ENCODE peak calls at places on chromosomes 4 and X, in seven cellular contexts. E is AG10803; W is psoas muscle; G is activated CD8-positive, alpha-beta T cell treated with anti-CD3 and anti-CD28 coated beads for 36 hours; M is GM06990; F is pancreas; N is cardiac fibroblast. Q is an unnamed sample.

GRCh38 chr4:112410364-112410763 is 105.6 kb downstream of the NEUROG2 start:
- DNase-seq in E (no peak), W (no peak), G (no peak), M (no peak), F (no peak), N (no peak), Q (no peak)

GRCh38 chr4:123786159-123786915 is 389.7 kb downstream of the SPRY1 start:
- DNase-seq in E (no peak), W (no peak), G (no peak), M (no peak), F (no peak), N (peak), Q (no peak)

GRCh38 chrX:136525738-136526606 is 6.0 kb upstream of the VGLL1 start:
- DNase-seq in E (peak), W (peak), G (peak), M (no peak), F (no peak), N (peak), Q (no peak)

GRCh38 chr4:104795264-104795934 is 300.7 kb upstream of the CXXC4 start:
- DNase-seq in E (no peak), W (no peak), G (no peak), M (peak), F (no peak), N (peak), Q (peak)

GRCh38 chr4:100782356-100782755 is 264.5 kb upstream of the EMCN start:
- DNase-seq in E (no peak), W (no peak), G (no peak), M (no peak), F (no peak), N (peak), Q (no peak)

GRCh38 chrX:19810809-19811208 is 76.6 kb downstream of the SH3KBP1 start:
- DNase-seq in E (peak), W (no peak), G (no peak), M (no peak), F (no peak), N (peak), Q (no peak)

GRCh38 chrX:64204701-64205440 is 637 bp downstream of the AMER1 start:
- DNase-seq in E (peak), W (peak), G (peak), M (peak), F (peak), N (peak), Q (peak)

GRCh38 chr4:11487876-11488545 is 59.3 kb upstream of the HS3ST1 start:
- DNase-seq in E (no peak), W (no peak), G (no peak), M (no peak), F (no peak), N (peak), Q (no peak)

GRCh38 chrX:16528620-16529019 is 121.3 kb upstream of the S100G start:
- DNase-seq in E (no peak), W (no peak), G (peak), M (no peak), F (no peak), N (no peak), Q (no peak)

GRCh38 chr4:3605491-3605890 is 73.3 kb upstream of the LRPAP1 start:
- DNase-seq in E (no peak), W (no peak), G (no peak), M (no peak), F (no peak), N (no peak), Q (no peak)

GRCh38 chrX:144006811-144007210 is 122.9 kb downstream of the UBE2NL start:
- DNase-seq in E (peak), W (no peak), G (no peak), M (no peak), F (no peak), N (peak), Q (no peak)

GRCh38 chr4:152815078-152815477 is 35.3 kb downstream of the ARFIP1 start:
- DNase-seq in E (peak), W (no peak), G (no peak), M (no peak), F (no peak), N (peak), Q (no peak)

DNA sequence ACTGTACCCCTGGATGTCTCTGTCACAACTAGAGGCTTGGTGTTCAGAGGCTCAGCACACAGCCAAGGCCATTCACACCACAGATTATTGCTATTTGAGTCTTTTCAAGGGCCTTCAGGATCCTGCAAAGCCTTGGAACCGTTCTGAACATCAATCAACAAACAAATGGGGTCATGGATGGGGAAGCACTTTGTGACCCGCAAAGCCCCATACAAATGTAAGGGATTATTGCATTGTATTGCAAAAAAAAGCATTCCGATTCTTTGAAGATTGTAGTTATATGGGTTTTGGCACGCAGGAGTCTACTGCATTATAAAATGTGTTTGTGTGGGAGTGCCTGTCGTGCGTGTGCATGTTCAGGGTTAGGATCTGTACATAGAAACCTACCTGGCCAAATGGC is 17.3 kb upstream of the BCORL1 start:
- DNase-seq in E (no peak), W (no peak), G (no peak), M (no peak), F (no peak), N (no peak), Q (no peak)
- TF ChIP-seq CTCF in E (no peak), W (no peak), G (no peak), M (no peak), F (no peak), N (no peak), Q (no peak)

DNA sequence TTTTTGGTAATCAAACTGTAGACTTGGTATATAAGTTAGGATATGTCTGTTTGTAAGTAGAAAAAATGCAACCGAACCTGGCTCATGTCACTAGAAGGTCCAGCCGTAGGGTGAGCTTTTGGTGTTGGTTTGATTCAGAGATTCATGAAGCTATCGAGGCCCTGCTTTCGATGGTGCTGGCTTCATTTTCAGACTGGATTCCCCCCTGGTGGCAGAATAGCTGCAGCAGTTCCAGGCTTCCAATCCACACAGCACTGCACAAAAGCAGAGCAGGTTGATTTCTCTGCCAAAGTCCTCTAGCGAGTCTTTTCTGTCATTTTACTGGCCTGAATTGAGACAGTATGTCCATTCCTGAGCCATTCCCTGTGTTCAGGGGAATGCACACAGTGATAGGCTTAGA is 33.1 kb downstream of the PDK3 start:
- DNase-seq in E (peak), W (no peak), G (peak), M (no peak), F (no peak), N (peak), Q (no peak)
- TF ChIP-seq CTCF in E (peak), W (no peak), G (no peak), M (peak), F (no peak), N (peak), Q (no peak)

GRCh38 chrX:92230628-92231027 is 451.5 kb downstream of the PCDH11X start:
- DNase-seq in E (no peak), W (no peak), G (no peak), M (no peak), F (no peak), N (no peak), Q (no peak)

GRCh38 chrX:92231391-92231790 is 452.2 kb downstream of the PCDH11X start:
- DNase-seq in E (no peak), W (no peak), G (no peak), M (no peak), F (no peak), N (no peak), Q (no peak)

GRCh38 chrX:92232182-92232581 is 453.0 kb downstream of the PCDH11X start:
- DNase-seq in E (no peak), W (no peak), G (no peak), M (no peak), F (no peak), N (no peak), Q (no peak)
- TF ChIP-seq CTCF in E (peak), W (peak), G (no peak), M (peak), F (peak), N (no peak), Q (no peak)

DNA sequence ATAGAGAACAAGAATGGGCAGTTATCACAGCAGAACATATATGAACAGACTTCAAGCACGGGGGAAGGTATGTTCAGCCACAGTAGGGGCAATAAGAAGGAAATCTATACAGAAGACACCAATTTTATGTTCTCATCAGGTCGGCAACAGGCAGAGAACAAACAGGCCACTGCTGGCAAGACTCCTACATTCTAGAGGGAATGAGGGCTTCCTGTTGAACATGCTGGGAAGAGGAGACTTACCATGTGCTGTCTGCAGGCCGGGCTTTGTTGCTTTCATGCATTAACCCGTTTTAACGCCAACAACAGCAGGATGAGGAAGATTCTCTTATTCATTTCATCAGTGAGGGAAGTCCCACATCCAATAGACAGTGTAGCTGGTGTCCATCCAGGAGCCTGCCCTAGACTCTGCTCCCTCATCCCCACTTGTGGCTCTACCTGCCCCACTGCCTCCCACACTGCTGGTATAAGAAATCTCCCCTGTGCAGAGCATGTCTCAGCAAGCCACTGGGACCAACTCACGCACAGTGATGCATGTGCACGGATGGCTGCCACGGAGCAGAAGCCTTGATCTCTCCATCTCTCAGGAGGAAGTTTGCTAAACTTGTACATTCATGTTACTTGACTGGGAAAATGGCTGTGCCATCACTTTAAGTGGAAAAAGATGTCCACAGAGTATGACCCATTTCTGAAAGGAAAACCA is 84.5 kb downstream of the ACOX3 start:
- DNase-seq in E (peak), W (no peak), G (no peak), M (no peak), F (peak), N (peak), Q (no peak)
- TF ChIP-seq CTCF in E (no peak), W (no peak), G (no peak), M (no peak), F (no peak), N (no peak), Q (no peak)

GRCh38 chr4:139227729-139228404 is 50.8 kb upstream of the ELF2 start:
- DNase-seq in E (no peak), W (no peak), G (peak), M (no peak), F (no peak), N (no peak), Q (peak)
- TF ChIP-seq CTCF in E (peak), W (peak), G (peak), M (peak), F (no peak), N (peak), Q (peak)

GRCh38 chr4:154024097-154024496 is 235.2 kb upstream of the SFRP2 start:
- DNase-seq in E (no peak), W (no peak), G (peak), M (no peak), F (no peak), N (no peak), Q (no peak)
- TF ChIP-seq CTCF in E (peak), W (no peak), G (no peak), M (peak), F (no peak), N (peak), Q (no peak)

DNA sequence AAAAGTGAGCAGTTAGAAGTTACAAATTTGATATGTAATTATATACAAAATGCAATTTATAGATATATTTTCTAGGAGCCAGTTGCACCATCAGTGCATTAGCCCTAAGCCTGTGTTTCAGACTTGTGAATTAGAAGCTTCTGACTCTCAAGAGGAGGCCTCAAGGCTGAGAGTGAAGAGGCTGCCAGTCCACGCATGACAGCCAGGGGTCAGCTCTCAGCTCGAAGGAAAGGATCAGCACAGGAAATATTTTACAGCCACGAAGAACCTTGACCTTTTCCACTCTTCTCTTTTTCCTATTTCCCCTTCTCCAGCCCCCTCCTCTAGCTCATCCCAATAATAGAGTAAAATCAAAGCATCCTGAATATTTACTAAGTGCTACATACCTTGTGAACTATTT is 642.4 kb downstream of the TRIML1 start:
- DNase-seq in E (no peak), W (no peak), G (no peak), M (no peak), F (no peak), N (no peak), Q (no peak)
- TF ChIP-seq CTCF in E (peak), W (no peak), G (no peak), M (no peak), F (no peak), N (peak), Q (no peak)

GRCh38 chr4:174282836-174283506 is 496 bp downstream of the FBXO8 start:
- DNase-seq in E (peak), W (peak), G (peak), M (peak), F (peak), N (peak), Q (peak)
- TF ChIP-seq CTCF in E (no peak), W (no peak), G (no peak), M (no peak), F (no peak), N (no peak), Q (no peak)